ENCODE peak calls at places on chromosomes 1 and 21, in six cellular contexts. P is GM12878, G is HepG2, Z is HCT116, V is K562, F is H1. X is an unnamed sample.

GRCh38 chr1:17585266-17585987 is 45.9 kb downstream of the ARHGEF10L start:
- DNase-seq in P (no peak), G (no peak), Z (no peak), V (no peak), F (no peak), X (no peak)

GRCh38 chr1:156281281-156282142 is 1.1 kb downstream of the SMG5 start:
- DNase-seq in P (no peak), G (peak), Z (no peak), V (peak), F (no peak), X (no peak)

GRCh38 chr1:2585318-2586092 is 1.1 kb upstream of the PRXL2B start:
- DNase-seq in P (no peak), G (peak), Z (no peak), V (peak), F (no peak), X (no peak)

GRCh38 chr1:44076093-44076492 is 42.5 kb upstream of the KLF17 start:
- DNase-seq in P (no peak), G (no peak), Z (no peak), V (no peak), F (no peak), X (no peak)

GRCh38 chr1:59077739-59078503 is 219.0 kb upstream of the FGGY start:
- DNase-seq in P (no peak), G (no peak), Z (no peak), V (no peak), F (peak), X (peak)

GRCh38 chr1:158830904-158831507 is at the start of gene MNDA:
- DNase-seq in P (peak), G (no peak), Z (no peak), V (no peak), F (no peak), X (no peak)

GRCh38 chr1:3402258-3403010 is 52.0 kb upstream of the ARHGEF16 start:
- DNase-seq in P (no peak), G (no peak), Z (no peak), V (no peak), F (no peak), X (no peak)

GRCh38 chr1:85325920-85326319 is 49.5 kb upstream of the BCL10 start:
- DNase-seq in P (no peak), G (peak), Z (no peak), V (no peak), F (no peak), X (no peak)

GRCh38 chr1:206606867-206607266 is 5.4 kb downstream of the EIF2D start:
- DNase-seq in P (no peak), G (peak), Z (peak), V (peak), F (no peak), X (peak)

GRCh38 chr1:29383972-29384371 is 147.7 kb downstream of the PTPRU start:
- DNase-seq in P (no peak), G (no peak), Z (no peak), V (no peak), F (no peak), X (peak)
- TF ChIP-seq ZNF274 in P (no peak), G (no peak), Z (no peak), V (no peak), F (no peak), X (no peak)

GRCh38 chr1:201482755-201483154 is 13.8 kb upstream of the PHLDA3 start:
- DNase-seq in P (no peak), G (no peak), Z (no peak), V (no peak), F (no peak), X (no peak)
- TF ChIP-seq ZNF274 in P (no peak), G (no peak), Z (no peak), V (no peak), F (no peak), X (no peak)

DNA sequence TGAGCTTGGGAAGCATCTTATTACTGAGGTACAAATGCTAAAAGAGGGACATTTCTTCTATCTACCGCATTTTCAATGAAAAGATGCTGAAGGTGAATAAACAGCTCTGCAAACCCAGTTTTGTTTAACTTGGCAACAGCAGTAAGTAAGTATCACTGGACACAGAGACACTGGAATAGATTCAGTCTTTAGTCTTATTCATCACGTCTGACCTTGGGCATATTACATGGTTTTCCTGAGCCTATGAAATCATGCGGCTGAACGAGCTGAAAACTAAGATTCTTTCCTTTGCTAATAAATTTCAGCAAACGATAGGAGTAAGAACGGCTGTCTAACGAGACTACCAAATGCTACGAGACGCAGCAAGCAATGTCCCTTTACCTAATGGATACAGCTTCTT is 207.4 kb downstream of the GABPA start:
- DNase-seq in P (no peak), G (no peak), Z (no peak), V (no peak), F (no peak), X (no peak)
- TF ChIP-seq ZNF274 in P (no peak), G (no peak), Z (no peak), V (no peak), F (no peak), X (no peak)

GRCh38 chr1:157314408-157314807 is 176.2 kb upstream of the ETV3 start:
- DNase-seq in P (no peak), G (no peak), Z (no peak), V (no peak), F (no peak), X (no peak)
- TF ChIP-seq ZNF274 in P (no peak), G (no peak), Z (no peak), V (no peak), F (no peak), X (no peak)

DNA sequence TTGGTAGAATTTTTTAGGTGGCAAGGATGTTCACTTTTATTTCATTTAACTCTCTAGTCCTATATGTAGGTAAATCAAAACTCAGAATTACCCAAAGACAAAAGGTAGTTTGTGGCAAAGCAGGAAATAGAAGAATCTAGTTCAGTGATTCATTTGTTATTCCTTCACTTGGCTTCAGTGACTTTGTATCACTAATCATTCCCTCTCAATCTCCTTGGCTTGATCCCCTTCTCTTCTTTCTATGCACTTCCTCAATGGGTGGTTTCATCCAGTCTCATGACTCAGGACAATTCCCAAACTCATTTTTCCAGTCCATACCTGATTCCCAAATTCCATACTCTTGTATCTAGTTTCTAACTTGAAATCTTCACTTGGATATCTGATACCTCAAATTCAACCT is 64.9 kb downstream of the PRKACB start:
- DNase-seq in P (no peak), G (no peak), Z (no peak), V (no peak), F (no peak), X (no peak)
- TF ChIP-seq ZNF274 in P (no peak), G (no peak), Z (no peak), V (no peak), F (no peak), X (no peak)

X was measured in NT2/D1.